ENCODE peak calls at places on chromosomes 5 and 9, in six cellular contexts. H, N, Z, Y, U and E are unnamed samples.

GRCh38 chr5:95304706-95305105 is 19.8 kb upstream of the MCTP1 start:
- DNase-seq in H (no peak), N (no peak), Z (no peak), Y (no peak), U (no peak), E (no peak)

GRCh38 chr5:135195267-135195603 is 161.2 kb upstream of the PITX1 start:
- DNase-seq in H (no peak), N (no peak), Z (no peak), Y (no peak), U (no peak), E (no peak)

GRCh38 chr9:130240410-130241197 is 25.0 kb upstream of the HMCN2 start:
- DNase-seq in H (no peak), N (no peak), Z (peak), Y (peak), U (peak), E (no peak)

GRCh38 chr9:5144217-5144616 is 41.2 kb downstream of the INSL6 start:
- DNase-seq in H (no peak), N (no peak), Z (no peak), Y (no peak), U (no peak), E (no peak)

GRCh38 chr9:77712533-77713130 is 64.5 kb upstream of the GNA14 start:
- DNase-seq in H (no peak), N (no peak), Z (no peak), Y (peak), U (no peak), E (no peak)

GRCh38 chr5:110054240-110054639 is 364.5 kb downstream of the MAN2A1 start:
- DNase-seq in H (no peak), N (no peak), Z (peak), Y (peak), U (peak), E (no peak)

GRCh38 chr5:150278916-150279315 is 10.7 kb downstream of the CAMK2A start:
- DNase-seq in H (no peak), N (no peak), Z (no peak), Y (no peak), U (no peak), E (no peak)

GRCh38 chr5:177317959-177318377 is 6.3 kb upstream of the MXD3 start:
- DNase-seq in H (no peak), N (peak), Z (peak), Y (peak), U (no peak), E (no peak)

GRCh38 chr5:669111-669841 is 23.9 kb downstream of the TPPP start:
- DNase-seq in H (peak), N (peak), Z (peak), Y (peak), U (no peak), E (no peak)

GRCh38 chr5:76299592-76299991 is 103.5 kb upstream of the IQGAP2 start:
- DNase-seq in H (no peak), N (no peak), Z (no peak), Y (no peak), U (peak), E (no peak)

GRCh38 chr5:147098233-147098790 is 136.5 kb upstream of the STK32A start:
- DNase-seq in H (no peak), N (peak), Z (no peak), Y (peak), U (no peak), E (no peak)

GRCh38 chr5:114658179-114658578 is 296.3 kb downstream of the KCNN2 start:
- DNase-seq in H (no peak), N (no peak), Z (no peak), Y (no peak), U (no peak), E (no peak)

GRCh38 chr9:128150594-128151342 is 1.5 kb downstream of the LCN2 start:
- DNase-seq in H (peak), N (peak), Z (peak), Y (peak), U (no peak), E (no peak)

GRCh38 chr5:56585973-56586740 is 229.2 kb upstream of the MAP3K1 start:
- DNase-seq in H (no peak), N (no peak), Z (no peak), Y (no peak), U (no peak), E (no peak)

GRCh38 chr9:98994226-98995058 is 50.7 kb downstream of the COL15A1 start:
- DNase-seq in H (no peak), N (no peak), Z (no peak), Y (no peak), U (no peak), E (no peak)

GRCh38 chr5:96743065-96743768 is 64.5 kb downstream of the ERAP1 start:
- DNase-seq in H (no peak), N (no peak), Z (peak), Y (no peak), U (no peak), E (no peak)

GRCh38 chr9:16828335-16829281 is 41.9 kb downstream of the BNC2 start:
- DNase-seq in H (no peak), N (peak), Z (no peak), Y (no peak), U (no peak), E (no peak)

GRCh38 chr5:27026791-27027190 is 11.6 kb downstream of the CDH9 start:
- DNase-seq in H (no peak), N (no peak), Z (no peak), Y (no peak), U (no peak), E (no peak)

GRCh38 chr5:138665261-138665660 is 88.0 kb upstream of the CTNNA1 start:
- DNase-seq in H (no peak), N (no peak), Z (no peak), Y (no peak), U (no peak), E (no peak)

GRCh38 chr5:135211083-135211790 is 177.2 kb upstream of the PITX1 start:
- DNase-seq in H (no peak), N (peak), Z (no peak), Y (no peak), U (no peak), E (no peak)

GRCh38 chr9:69564557-69564956 is 107.6 kb downstream of the APBA1 start:
- DNase-seq in H (no peak), N (no peak), Z (no peak), Y (no peak), U (no peak), E (no peak)

GRCh38 chr5:146724975-146725374 is 153.6 kb downstream of the PPP2R2B start:
- DNase-seq in H (no peak), N (no peak), Z (no peak), Y (no peak), U (no peak), E (no peak)

GRCh38 chr5:91189480-91190332 is 193.4 kb downstream of the ARRDC3 start:
- DNase-seq in H (no peak), N (no peak), Z (no peak), Y (peak), U (no peak), E (no peak)

GRCh38 chr9:134025606-134026541 is 593 bp downstream of the BRD3OS start:
- DNase-seq in H (peak), N (peak), Z (peak), Y (peak), U (no peak), E (peak)

GRCh38 chr5:31161772-31162171 is 31.7 kb upstream of the CDH6 start:
- DNase-seq in H (no peak), N (no peak), Z (no peak), Y (peak), U (no peak), E (no peak)

GRCh38 chr9:92647671-92648446 is 22.1 kb downstream of the IPPK start:
- DNase-seq in H (no peak), N (no peak), Z (no peak), Y (no peak), U (no peak), E (no peak)

GRCh38 chr5:82813951-82814350 is 263.2 kb downstream of the TMEM167A start:
- DNase-seq in H (no peak), N (no peak), Z (no peak), Y (no peak), U (no peak), E (no peak)

GRCh38 chr9:84436386-84437114 is 96.0 kb upstream of the SLC28A3 start:
- DNase-seq in H (no peak), N (no peak), Z (no peak), Y (no peak), U (no peak), E (no peak)

GRCh38 chr9:2018764-2019548 is 3.8 kb downstream of the SMARCA2 start:
- DNase-seq in H (no peak), N (no peak), Z (no peak), Y (no peak), U (no peak), E (no peak)

GRCh38 chr9:4262735-4263141 is 37.1 kb downstream of the GLIS3 start:
- DNase-seq in H (no peak), N (no peak), Z (no peak), Y (peak), U (no peak), E (no peak)

GRCh38 chr5:120464627-120465280 is 654 bp downstream of the PRR16 start:
- DNase-seq in H (no peak), N (no peak), Z (peak), Y (no peak), U (no peak), E (no peak)

GRCh38 chr5:143403607-143404415 is at the start of gene NR3C1:
- DNase-seq in H (peak), N (peak), Z (peak), Y (peak), U (no peak), E (peak)

GRCh38 chr5:143404416-143405062 is 1.1 kb upstream of the NR3C1 start:
- DNase-seq in H (peak), N (peak), Z (peak), Y (peak), U (no peak), E (peak)

GRCh38 chr5:143405747-143406098 is 2.2 kb upstream of the NR3C1 start:
- DNase-seq in H (no peak), N (no peak), Z (no peak), Y (no peak), U (no peak), E (no peak)

GRCh38 chr5:143406408-143406807 is 2.9 kb upstream of the NR3C1 start:
- DNase-seq in H (no peak), N (no peak), Z (no peak), Y (no peak), U (no peak), E (no peak)

GRCh38 chr5:143405063-143405746 is 1.7 kb upstream of the NR3C1 start:
- DNase-seq in H (peak), N (peak), Z (peak), Y (peak), U (no peak), E (peak)
- TF ChIP-seq POLR2A in H (peak), N (peak), Z (peak), Y (peak), U (peak), E (peak)

GRCh38 chr5:23284656-23285055 is 222.8 kb upstream of the PRDM9 start:
- DNase-seq in H (no peak), N (no peak), Z (no peak), Y (no peak), U (no peak), E (no peak)
- TF ChIP-seq POLR2AphosphoS5 in H (no peak), N (no peak), Z (no peak), Y (no peak), U (no peak), E (no peak)

DNA sequence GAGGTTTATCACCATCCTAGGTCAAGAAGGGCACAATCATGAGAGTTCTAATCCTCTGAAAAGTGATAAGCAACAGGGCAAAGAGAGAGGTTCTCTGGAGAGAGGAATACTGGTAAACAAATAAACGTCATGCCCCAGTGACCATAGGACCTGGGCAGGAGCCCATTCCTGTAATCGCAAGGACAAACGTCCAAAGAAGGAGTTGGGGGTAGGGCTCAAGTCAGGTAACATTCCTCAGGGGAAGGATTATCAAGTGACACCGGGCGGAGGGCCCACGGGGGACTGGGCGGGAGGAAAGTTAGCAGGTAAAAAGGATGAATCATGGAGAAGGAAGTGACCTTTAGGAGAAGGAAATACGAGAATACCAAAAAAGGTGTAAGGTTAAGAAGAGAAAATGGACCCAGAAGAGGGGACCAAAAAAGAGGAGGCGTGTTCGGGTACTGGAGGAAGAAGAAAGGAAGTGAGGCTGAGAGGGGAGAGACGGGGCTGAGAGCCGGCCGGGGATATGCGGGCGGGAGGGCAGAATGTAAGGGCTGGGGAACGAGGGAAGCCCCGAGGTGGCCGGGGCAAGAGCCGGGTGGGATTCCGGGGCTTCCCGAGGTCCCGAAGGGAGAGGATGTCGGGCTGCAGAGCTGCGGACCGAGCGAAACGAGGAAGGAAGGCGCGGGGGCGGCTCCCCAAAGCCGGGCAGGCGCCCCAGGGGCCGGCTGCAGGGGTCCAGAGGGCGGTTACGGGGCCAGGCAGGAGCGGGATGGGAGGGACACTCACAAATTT is 583 bp downstream of the DIAPH1 start:
- DNase-seq in H (no peak), N (peak), Z (peak), Y (peak), U (no peak), E (no peak)
- TF ChIP-seq TAF1 in H (no peak), N (peak), Z (peak), Y (no peak), U (no peak), E (no peak)

DNA sequence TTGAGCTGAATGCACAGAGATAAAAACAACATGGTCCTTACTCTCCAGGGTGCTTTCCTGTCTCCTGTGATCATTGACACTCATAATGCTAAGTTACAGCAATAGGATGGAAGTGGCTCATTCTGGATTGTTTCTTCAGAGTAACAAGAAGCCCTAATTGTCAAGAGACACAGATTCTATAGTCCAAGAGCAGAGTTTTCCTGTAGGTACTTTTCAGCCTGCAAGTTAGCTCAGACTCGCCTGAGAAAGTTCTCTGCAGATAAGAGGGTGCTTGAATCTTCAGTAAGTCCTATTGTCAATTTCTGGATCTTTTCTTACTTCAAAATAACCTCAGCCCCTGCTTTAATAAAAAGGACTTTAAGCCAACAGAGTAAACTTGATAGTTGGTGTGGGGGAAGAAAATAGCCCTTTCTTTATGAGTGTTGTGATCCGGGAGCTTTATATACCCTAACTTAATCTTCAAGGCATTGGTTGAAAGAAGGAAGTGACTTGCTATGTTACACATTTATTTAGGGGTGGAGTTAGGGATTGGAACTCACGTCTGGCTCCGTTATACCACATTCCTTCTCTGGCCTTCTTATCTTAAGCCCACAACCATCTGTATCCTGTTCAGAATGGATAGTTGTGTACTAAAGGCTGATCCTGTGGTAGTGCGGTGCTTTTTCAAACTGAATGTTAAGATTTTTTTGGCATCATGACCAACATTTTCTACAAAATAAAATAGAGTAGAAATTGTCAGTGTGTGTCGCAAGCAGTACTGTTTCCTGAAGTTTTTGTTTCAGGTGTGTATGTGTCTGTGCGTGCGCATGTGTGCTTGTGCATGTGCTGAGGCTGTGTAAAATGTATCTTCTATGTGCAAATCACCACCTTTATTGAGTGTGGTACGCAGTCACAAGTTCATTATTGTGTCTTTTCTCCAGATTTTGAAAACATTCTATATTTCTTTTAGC is 173.9 kb downstream of the WDR70 start:
- DNase-seq in H (no peak), N (no peak), Z (peak), Y (no peak), U (no peak), E (no peak)
- TF ChIP-seq POLR2A in H (no peak), N (no peak), Z (peak), Y (no peak), U (no peak), E (no peak)

GRCh38 chr5:10485142-10485795 is 43.6 kb downstream of the ROPN1L start:
- DNase-seq in H (no peak), N (no peak), Z (peak), Y (no peak), U (no peak), E (no peak)
- TF ChIP-seq POLR2AphosphoS5 in H (no peak), N (no peak), Z (no peak), Y (no peak), U (no peak), E (no peak)

GRCh38 chr5:81420039-81420667 is 26.2 kb upstream of the ACOT12 start:
- DNase-seq in H (no peak), N (no peak), Z (peak), Y (no peak), U (no peak), E (no peak)
- TF ChIP-seq TAF1 in H (no peak), N (no peak), Z (no peak), Y (no peak), U (no peak), E (no peak)

GRCh38 chr5:181246276-181247050 is 2.8 kb upstream of the RACK1 start:
- DNase-seq in H (peak), N (peak), Z (peak), Y (peak), U (no peak), E (peak)
- TF ChIP-seq POLR2A in H (peak), N (peak), Z (peak), Y (peak), U (peak), E (peak)